ENCODE peak calls at places on chromosomes 12 and 14, in four cellular contexts. One of them, this sample, is unnamed.

GRCh38 chr14:69287096-69287991 is 27.4 kb downstream of the GALNT16 start:
- DNase-seq in naive thymus-derived CD4-positive, alpha-beta T cell: no peak
- DNase-seq in 8988T: no peak
- DNase-seq in activated T-cell treated with anti-CD3 and anti-CD28 coated beads, Interleukin-2, amount 50 U/mL, for 48 hours: no peak
- DNase-seq in this sample: no peak

GRCh38 chr12:62731378-62731710 is 203.6 kb downstream of the PPM1H start:
- DNase-seq in 8988T: no peak
- DNase-seq in activated T-cell treated with anti-CD3 and anti-CD28 coated beads, Interleukin-2, amount 50 U/mL, for 48 hours: no peak
- DNase-seq in naive thymus-derived CD4-positive, alpha-beta T cell: no peak
- DNase-seq in this sample: no peak

GRCh38 chr12:56374726-56375597 is 12.3 kb upstream of the APOF start:
- DNase-seq in activated T-cell treated with anti-CD3 and anti-CD28 coated beads, Interleukin-2, amount 50 U/mL, for 48 hours: no peak
- DNase-seq in 8988T: no peak
- DNase-seq in naive thymus-derived CD4-positive, alpha-beta T cell: no peak
- DNase-seq in this sample: no peak

GRCh38 chr14:94476018-94476417 is at the start of gene SERPINA9:
- DNase-seq in 8988T: no peak
- DNase-seq in activated T-cell treated with anti-CD3 and anti-CD28 coated beads, Interleukin-2, amount 50 U/mL, for 48 hours: no peak
- DNase-seq in naive thymus-derived CD4-positive, alpha-beta T cell: no peak
- DNase-seq in this sample: no peak

GRCh38 chr14:47722929-47723693 is 47.7 kb upstream of the MDGA2 start:
- DNase-seq in 8988T: no peak
- DNase-seq in activated T-cell treated with anti-CD3 and anti-CD28 coated beads, Interleukin-2, amount 50 U/mL, for 48 hours: no peak
- DNase-seq in naive thymus-derived CD4-positive, alpha-beta T cell: no peak
- DNase-seq in this sample: no peak

GRCh38 chr12:19251481-19251880 is 121.9 kb downstream of the PLEKHA5 start:
- DNase-seq in activated T-cell treated with anti-CD3 and anti-CD28 coated beads, Interleukin-2, amount 50 U/mL, for 48 hours: no peak
- DNase-seq in 8988T: no peak
- DNase-seq in naive thymus-derived CD4-positive, alpha-beta T cell: no peak
- DNase-seq in this sample: no peak

GRCh38 chr12:47768323-47768811 is 4.7 kb upstream of the SLC48A1 start:
- DNase-seq in activated T-cell treated with anti-CD3 and anti-CD28 coated beads, Interleukin-2, amount 50 U/mL, for 48 hours: no peak
- DNase-seq in naive thymus-derived CD4-positive, alpha-beta T cell: no peak
- DNase-seq in 8988T: peak; percentile 68
- DNase-seq in this sample: no peak

GRCh38 chr12:473198-473597 is 13.5 kb downstream of the B4GALNT3 start:
- DNase-seq in activated T-cell treated with anti-CD3 and anti-CD28 coated beads, Interleukin-2, amount 50 U/mL, for 48 hours: no peak
- DNase-seq in 8988T: no peak
- DNase-seq in naive thymus-derived CD4-positive, alpha-beta T cell: no peak
- DNase-seq in this sample: no peak

GRCh38 chr12:24950231-24950834 is 1.4 kb upstream of the BCAT1 start:
- DNase-seq in 8988T: no peak
- DNase-seq in naive thymus-derived CD4-positive, alpha-beta T cell: no peak
- DNase-seq in activated T-cell treated with anti-CD3 and anti-CD28 coated beads, Interleukin-2, amount 50 U/mL, for 48 hours: no peak
- DNase-seq in this sample: no peak

GRCh38 chr12:62726471-62726980 is 208.4 kb downstream of the PPM1H start:
- DNase-seq in naive thymus-derived CD4-positive, alpha-beta T cell: no peak
- DNase-seq in 8988T: no peak
- DNase-seq in activated T-cell treated with anti-CD3 and anti-CD28 coated beads, Interleukin-2, amount 50 U/mL, for 48 hours: no peak
- DNase-seq in this sample: no peak

GRCh38 chr14:68506645-68507405 is 286.0 kb downstream of the ZFP36L1 start:
- DNase-seq in 8988T: no peak
- DNase-seq in activated T-cell treated with anti-CD3 and anti-CD28 coated beads, Interleukin-2, amount 50 U/mL, for 48 hours: peak; percentile 31
- DNase-seq in naive thymus-derived CD4-positive, alpha-beta T cell: peak; percentile 78
- DNase-seq in this sample: no peak

GRCh38 chr14:69652942-69653680 is 41.7 kb downstream of the SUSD6 start:
- DNase-seq in 8988T: no peak
- DNase-seq in activated T-cell treated with anti-CD3 and anti-CD28 coated beads, Interleukin-2, amount 50 U/mL, for 48 hours: peak; percentile 63
- DNase-seq in naive thymus-derived CD4-positive, alpha-beta T cell: no peak
- DNase-seq in this sample: no peak

GRCh38 chr14:100076133-100076532 is 10.9 kb downstream of the EVL start:
- DNase-seq in naive thymus-derived CD4-positive, alpha-beta T cell: peak; percentile 37
- DNase-seq in activated T-cell treated with anti-CD3 and anti-CD28 coated beads, Interleukin-2, amount 50 U/mL, for 48 hours: peak; percentile 78
- DNase-seq in 8988T: peak; percentile 15
- DNase-seq in this sample: peak; percentile 15

GRCh38 chr12:75721231-75721641 is 209.8 kb upstream of the KRR1 start:
- DNase-seq in 8988T: no peak
- DNase-seq in naive thymus-derived CD4-positive, alpha-beta T cell: no peak
- DNase-seq in activated T-cell treated with anti-CD3 and anti-CD28 coated beads, Interleukin-2, amount 50 U/mL, for 48 hours: no peak
- DNase-seq in this sample: no peak

GRCh38 chr14:93009471-93010117 is 86.6 kb downstream of the CHGA start:
- DNase-seq in activated T-cell treated with anti-CD3 and anti-CD28 coated beads, Interleukin-2, amount 50 U/mL, for 48 hours: no peak
- DNase-seq in 8988T: no peak
- DNase-seq in naive thymus-derived CD4-positive, alpha-beta T cell: no peak
- DNase-seq in this sample: no peak

GRCh38 chr12:26620907-26621306 is 212.1 kb downstream of the ITPR2 start:
- DNase-seq in activated T-cell treated with anti-CD3 and anti-CD28 coated beads, Interleukin-2, amount 50 U/mL, for 48 hours: no peak
- DNase-seq in naive thymus-derived CD4-positive, alpha-beta T cell: no peak
- DNase-seq in 8988T: no peak
- DNase-seq in this sample: no peak

GRCh38 chr12:130581782-130582181 is 134.3 kb downstream of the RIMBP2 start:
- DNase-seq in 8988T: no peak
- DNase-seq in activated T-cell treated with anti-CD3 and anti-CD28 coated beads, Interleukin-2, amount 50 U/mL, for 48 hours: no peak
- DNase-seq in naive thymus-derived CD4-positive, alpha-beta T cell: no peak
- DNase-seq in this sample: no peak

GRCh38 chr12:55698965-55699364 is 8.7 kb downstream of the ITGA7 start:
- DNase-seq in 8988T: no peak
- DNase-seq in activated T-cell treated with anti-CD3 and anti-CD28 coated beads, Interleukin-2, amount 50 U/mL, for 48 hours: no peak
- DNase-seq in naive thymus-derived CD4-positive, alpha-beta T cell: no peak
- DNase-seq in this sample: no peak

GRCh38 chr12:127272864-127273263 is 994.1 kb upstream of the TMEM132C start:
- DNase-seq in 8988T: no peak
- DNase-seq in naive thymus-derived CD4-positive, alpha-beta T cell: no peak
- DNase-seq in activated T-cell treated with anti-CD3 and anti-CD28 coated beads, Interleukin-2, amount 50 U/mL, for 48 hours: no peak
- DNase-seq in this sample: no peak

GRCh38 chr14:21084988-21085853 is 13.2 kb downstream of the ZNF219 start:
- DNase-seq in naive thymus-derived CD4-positive, alpha-beta T cell: no peak
- DNase-seq in 8988T: no peak
- DNase-seq in activated T-cell treated with anti-CD3 and anti-CD28 coated beads, Interleukin-2, amount 50 U/mL, for 48 hours: no peak
- DNase-seq in this sample: no peak

GRCh38 chr14:60179296-60179924 is 14.2 kb upstream of the DHRS7 start:
- DNase-seq in activated T-cell treated with anti-CD3 and anti-CD28 coated beads, Interleukin-2, amount 50 U/mL, for 48 hours: no peak
- DNase-seq in 8988T: no peak
- DNase-seq in naive thymus-derived CD4-positive, alpha-beta T cell: no peak
- DNase-seq in this sample: no peak

GRCh38 chr14:61570188-61570960 is 124.9 kb upstream of the HIF1A start:
- DNase-seq in activated T-cell treated with anti-CD3 and anti-CD28 coated beads, Interleukin-2, amount 50 U/mL, for 48 hours: peak; percentile 20
- DNase-seq in naive thymus-derived CD4-positive, alpha-beta T cell: no peak
- DNase-seq in 8988T: no peak
- DNase-seq in this sample: no peak

GRCh38 chr12:14628771-14629170 is 61.1 kb upstream of the PLBD1 start:
- DNase-seq in 8988T: no peak
- DNase-seq in activated T-cell treated with anti-CD3 and anti-CD28 coated beads, Interleukin-2, amount 50 U/mL, for 48 hours: no peak
- DNase-seq in naive thymus-derived CD4-positive, alpha-beta T cell: no peak
- DNase-seq in this sample: no peak